ENCODE peak calls at places on chromosome 20, in seven cellular contexts. O is prostate gland, Q is endothelial cell, N is mesothelial cell of epicardium, T is heart right ventricle, G is right lobe of liver, C is GM13976. M is an unnamed sample.

GRCh38 chr20:63447345-63447744 is 25.1 kb downstream of the KCNQ2 start:
- DNase-seq in T (no peak), G (no peak), O (no peak), C (no peak), Q (no peak), N (no peak), M (no peak)

GRCh38 chr20:14928083-14928482 is 590.7 kb upstream of the FLRT3 start:
- DNase-seq in T (no peak), G (no peak), O (no peak), Q (no peak), N (no peak), C (no peak), M (no peak)

GRCh38 chr20:59808729-59809381 is 124.6 kb downstream of the SYCP2 start:
- DNase-seq in T (no peak), C (peak), Q (no peak), G (no peak), O (no peak), N (peak), M (no peak)

GRCh38 chr20:41185013-41185757 is 47.8 kb downstream of the PLCG1 start:
- DNase-seq in O (no peak), G (no peak), T (no peak), C (no peak), N (peak), Q (peak), M (no peak)

GRCh38 chr20:47038581-47039560 is 144.2 kb downstream of the EYA2 start:
- DNase-seq in Q (no peak), G (peak), C (no peak), T (no peak), N (no peak), O (no peak), M (no peak)

GRCh38 chr20:23637282-23638221 is at the start of gene CST3:
- DNase-seq in N (peak), O (peak), C (peak), T (peak), Q (peak), G (peak), M (peak)

GRCh38 chr20:828987-829386 is 4.5 kb upstream of the FAM110A start:
- DNase-seq in O (no peak), Q (no peak), T (no peak), C (no peak), N (no peak), G (no peak), M (no peak)

GRCh38 chr20:49993301-49993751 is 10.5 kb downstream of the SNAI1 start:
- DNase-seq in O (no peak), G (no peak), Q (no peak), T (no peak), N (no peak), C (no peak), M (no peak)

GRCh38 chr20:29876911-29877285 is 1380.6 kb upstream of the DEFB115 start:
- DNase-seq in O (no peak), T (no peak), G (no peak), C (peak), Q (no peak), N (peak), M (no peak)

GRCh38 chr20:22801528-22801927 is 217.2 kb upstream of the FOXA2 start:
- DNase-seq in Q (no peak), T (no peak), G (no peak), N (no peak), O (no peak), C (no peak), M (no peak)

GRCh38 chr20:60264024-60264709 is 305.9 kb downstream of the CDH26 start:
- DNase-seq in G (no peak), O (no peak), C (no peak), Q (no peak), T (no peak), N (no peak), M (no peak)

GRCh38 chr20:16327606-16328005 is 245.6 kb downstream of the KIF16B start:
- DNase-seq in C (no peak), N (no peak), Q (no peak), G (no peak), T (no peak), O (no peak), M (no peak)

GRCh38 chr20:36175475-36175995 is 21.0 kb downstream of the EPB41L1 start:
- DNase-seq in O (no peak), N (no peak), Q (no peak), T (no peak), C (no peak), G (no peak), M (no peak)

GRCh38 chr20:56383334-56383733 is 8.7 kb downstream of the AURKA start:
- DNase-seq in G (no peak), C (no peak), T (no peak), O (no peak), N (no peak), Q (no peak), M (no peak)

DNA sequence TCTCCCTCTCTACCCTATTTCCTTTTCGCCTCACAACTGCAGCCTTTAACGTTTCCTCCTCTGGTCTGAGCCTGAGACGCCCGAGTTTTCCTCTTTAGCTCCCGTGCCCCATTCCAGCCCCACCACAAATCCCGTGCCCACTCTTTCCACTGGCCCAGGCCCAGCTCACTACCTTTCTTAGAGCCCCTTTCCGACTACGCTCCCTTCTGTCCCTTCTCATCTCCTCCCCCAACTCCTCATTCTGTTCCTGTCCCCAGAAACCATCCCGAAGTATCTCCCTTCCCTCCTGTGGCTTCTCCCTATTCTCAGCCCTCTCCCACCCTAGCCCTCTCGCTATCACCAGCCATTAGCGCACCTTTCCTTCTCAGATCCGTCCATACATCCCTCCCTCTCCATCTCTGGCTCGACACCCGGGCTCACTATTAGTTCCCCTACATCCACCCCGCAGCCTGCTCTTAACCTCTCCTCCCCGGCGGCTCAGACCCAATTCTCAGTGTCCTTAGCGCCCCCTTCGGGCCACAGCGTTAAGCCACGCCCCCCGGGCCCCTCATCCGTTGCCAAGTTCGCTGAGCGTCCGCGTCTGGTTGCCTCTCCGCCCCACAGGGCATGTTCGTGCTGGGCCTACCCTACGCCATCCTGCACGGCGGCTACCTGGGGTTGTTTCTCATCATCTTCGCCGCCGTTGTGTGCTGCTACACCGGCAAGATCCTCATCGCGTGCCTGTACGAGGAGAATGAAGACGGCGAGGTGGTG is 2.7 kb downstream of the SLC32A1 start:
- DNase-seq in T (no peak), O (no peak), G (no peak), Q (peak), C (peak), N (peak), M (no peak)
- TF ChIP-seq CTCF in T (no peak), O (no peak), G (no peak), Q (peak), C (peak), N (no peak), M (peak)

GRCh38 chr20:32296874-32297420 is 19.5 kb downstream of the KIF3B start:
- DNase-seq in T (no peak), Q (no peak), O (no peak), G (peak), C (no peak), N (no peak), M (no peak)
- TF ChIP-seq CTCF in T (no peak), Q (no peak), O (no peak), G (no peak), C (no peak), N (no peak), M (no peak)

GRCh38 chr20:2917266-2917665 is 44.0 kb downstream of the PTPRA start:
- DNase-seq in G (no peak), O (no peak), Q (no peak), T (no peak), N (no peak), C (no peak), M (no peak)

GRCh38 chr20:2918096-2919049 is 45.1 kb downstream of the PTPRA start:
- DNase-seq in N (no peak), T (no peak), Q (no peak), O (no peak), G (no peak), C (no peak), M (no peak)

GRCh38 chr20:2911200-2911599 is 37.9 kb downstream of the PTPRA start:
- DNase-seq in N (no peak), Q (no peak), T (no peak), C (no peak), O (no peak), G (no peak), M (no peak)

GRCh38 chr20:2909953-2910352 is 36.7 kb downstream of the PTPRA start:
- DNase-seq in C (no peak), Q (no peak), G (no peak), O (no peak), N (no peak), T (no peak), M (no peak)

GRCh38 chr20:2914160-2914559 is 40.9 kb downstream of the PTPRA start:
- DNase-seq in T (no peak), Q (no peak), N (no peak), O (no peak), C (no peak), G (no peak), M (no peak)
- TF ChIP-seq CTCF in T (no peak), Q (no peak), N (no peak), O (no peak), C (peak), G (peak), M (peak)

GRCh38 chr20:2799271-2799670 is 1.2 kb downstream of the CPXM1 start:
- DNase-seq in O (no peak), C (no peak), N (no peak), G (no peak), T (no peak), Q (no peak), M (no peak)

GRCh38 chr20:2799688-2800589 is 488 bp downstream of the CPXM1 start:
- DNase-seq in O (no peak), N (no peak), G (no peak), T (no peak), Q (no peak), C (peak), M (no peak)

GRCh38 chr20:2798814-2799213 is 1.6 kb downstream of the CPXM1 start:
- DNase-seq in Q (no peak), C (no peak), G (no peak), O (no peak), T (no peak), N (no peak), M (no peak)

GRCh38 chr20:2801459-2801728 is 967 bp upstream of the CPXM1 start:
- DNase-seq in N (no peak), O (no peak), C (no peak), Q (no peak), T (no peak), G (no peak), M (no peak)

GRCh38 chr20:2800590-2801458 is at the start of gene CPXM1:
- DNase-seq in O (no peak), C (peak), N (no peak), Q (peak), T (no peak), G (no peak), M (no peak)
- TF ChIP-seq CTCF in O (no peak), C (no peak), N (no peak), Q (peak), T (no peak), G (no peak), M (no peak)

GRCh38 chr20:39399463-39399862 is 437.3 kb downstream of the DHX35 start:
- DNase-seq in N (no peak), G (no peak), O (no peak), T (no peak), Q (no peak), C (no peak), M (no peak)
- TF ChIP-seq CTCF in N (no peak), G (no peak), O (no peak), T (no peak), Q (no peak), C (no peak), M (no peak)

GRCh38 chr20:33658929-33659328 is 3.2 kb upstream of the C20orf144 start:
- DNase-seq in C (no peak), Q (no peak), T (no peak), N (no peak), O (no peak), G (no peak), M (no peak)
- TF ChIP-seq CTCF in C (no peak), Q (no peak), T (no peak), N (no peak), O (no peak), G (no peak), M (no peak)

GRCh38 chr20:61724376-61724775 is 341.3 kb downstream of the TAF4 start:
- DNase-seq in C (no peak), O (no peak), N (no peak), G (no peak), T (no peak), Q (peak), M (no peak)
- TF ChIP-seq CTCF in C (no peak), O (no peak), N (no peak), G (peak), T (no peak), Q (peak), M (peak)

M was measured in HFFc6.